ENCODE peak calls at places on chromosomes 11 and 22, in seven cellular contexts. Q is Calu3, S is nephron progenitor cell, W is fibroblast of mammary gland, F is B cell, C is bronchial epithelial cell, Z is cardiac fibroblast. V is an unnamed sample.

GRCh38 chr22:37425800-37426531 is 1.3 kb downstream of the ELFN2 start:
- DNase-seq in W (no peak), F (peak; percentile 38), C (no peak), Q (no peak), Z (no peak), S (peak; percentile 32), V (no peak)

GRCh38 chr11:128868851-128869671 is 2.0 kb upstream of the KCNJ1 start:
- DNase-seq in Q (no peak), C (no peak), S (no peak), F (no peak), Z (no peak), W (no peak), V (no peak)

GRCh38 chr11:2509481-2510001 is 64.7 kb downstream of the KCNQ1 start:
- DNase-seq in C (no peak), F (peak; percentile 17), Q (no peak), S (no peak), Z (no peak), W (no peak), V (peak; percentile 33)

GRCh38 chr11:45580399-45580798 is 85.0 kb downstream of the CHST1 start:
- DNase-seq in F (no peak), S (peak; percentile 79), C (peak; percentile 10), Q (peak; percentile 28), W (peak; percentile 43), Z (peak; percentile 50), V (peak; percentile 62)

GRCh38 chr11:130650456-130651068 is 202.1 kb downstream of the ADAMTS15 start:
- DNase-seq in Z (no peak), W (peak; percentile 56), F (no peak), Q (no peak), S (no peak), C (no peak), V (no peak)

GRCh38 chr11:66112640-66113098 is 42.6 kb downstream of the PACS1 start:
- DNase-seq in W (peak; percentile 87), S (no peak), Q (no peak), Z (peak; percentile 88), C (peak; percentile 77), F (no peak), V (no peak)

GRCh38 chr11:71222318-71223080 is 29.9 kb downstream of the SHANK2 start:
- DNase-seq in Z (no peak), C (no peak), F (no peak), W (no peak), Q (no peak), S (no peak), V (no peak)

GRCh38 chr22:44525872-44526271 is 27.8 kb upstream of the RTL6 start:
- DNase-seq in W (no peak), Q (no peak), S (no peak), F (no peak), C (no peak), Z (no peak), V (no peak)

GRCh38 chr11:113096661-113097060 is 135.4 kb downstream of the NCAM1 start:
- DNase-seq in S (no peak), F (no peak), C (no peak), Q (no peak), Z (no peak), W (no peak), V (no peak)

GRCh38 chr11:10350341-10350740 is 45.5 kb downstream of the ADM start:
- DNase-seq in W (peak; percentile 78), F (no peak), S (no peak), Q (peak; percentile 44), Z (peak; percentile 82), C (peak; percentile 64), V (no peak)

GRCh38 chr22:30325724-30326703 is 727 bp downstream of the TBC1D10A start:
- DNase-seq in F (peak; percentile 66), W (no peak), S (peak; percentile 14), Q (peak; percentile 28), Z (no peak), C (no peak), V (no peak)

GRCh38 chr11:68677432-68677831 is 6.9 kb upstream of the GAL start:
- DNase-seq in S (no peak), Z (peak; percentile 83), C (peak; percentile 60), W (peak; percentile 93), F (no peak), Q (peak; percentile 80), V (no peak)

GRCh38 chr11:7576671-7577225 is 62.9 kb downstream of the PPFIBP2 start:
- DNase-seq in Q (no peak), F (no peak), Z (peak; percentile 18), W (peak; percentile 56), C (no peak), S (no peak), V (no peak)

GRCh38 chr11:44326615-44327475 is 16.9 kb upstream of the ALX4 start:
- DNase-seq in W (peak; percentile 31), Q (no peak), Z (peak; percentile 39), C (no peak), F (no peak), S (no peak), V (no peak)
- TF ChIP-seq CTCF in W (no peak), Q (no peak), Z (no peak), C (no peak), F (no peak), S (no peak), V (no peak)

GRCh38 chr11:12110714-12111481 is 508 bp downstream of the MICAL2 start:
- DNase-seq in S (peak; percentile 32), C (no peak), F (peak; percentile 30), Q (peak; percentile 39), W (no peak), Z (peak; percentile 36), V (peak; percentile 45)

GRCh38 chr11:12110201-12110713 is at the start of gene MICAL2:
- DNase-seq in W (peak; percentile 82), Q (peak; percentile 95), F (peak; percentile 89), S (peak; percentile 93), Z (peak; percentile 82), C (peak; percentile 79), V (peak; percentile 85)

GRCh38 chr11:12108875-12109453 is 1.4 kb upstream of the MICAL2 start:
- DNase-seq in C (no peak), S (no peak), F (no peak), Z (no peak), Q (no peak), W (no peak), V (no peak)

GRCh38 chr11:12111482-12112149 is 1.2 kb downstream of the MICAL2 start:
- DNase-seq in Q (peak; percentile 7), W (no peak), S (no peak), Z (peak; percentile 52), C (no peak), F (no peak), V (no peak)

GRCh38 chr11:12109591-12110196 is 696 bp upstream of the MICAL2 start:
- DNase-seq in W (no peak), Q (no peak), C (peak; percentile 69), S (no peak), Z (no peak), F (peak; percentile 26), V (no peak)
- TF ChIP-seq CTCF in W (no peak), Q (no peak), C (no peak), S (no peak), Z (no peak), F (no peak), V (no peak)

GRCh38 chr22:48841881-48842582 is 985.6 kb downstream of the BRD1 start:
- DNase-seq in Z (no peak), W (no peak), F (no peak), S (no peak), C (no peak), Q (no peak), V (no peak)
- TF ChIP-seq CTCF in Z (no peak), W (no peak), F (no peak), S (no peak), C (no peak), Q (no peak), V (no peak)

GRCh38 chr22:21713428-21714058 is 22.1 kb downstream of the YPEL1 start:
- DNase-seq in W (no peak), Z (no peak), F (no peak), C (peak; percentile 27), S (no peak), Q (no peak), V (no peak)
- TF ChIP-seq CTCF in W (no peak), Z (no peak), F (peak; percentile 53), C (no peak), S (no peak), Q (peak; percentile 8), V (no peak)

GRCh38 chr11:124864892-124865180 is 396 bp upstream of the ROBO3 start:
- DNase-seq in Q (no peak), C (no peak), S (no peak), F (no peak), Z (no peak), W (no peak), V (no peak)

GRCh38 chr11:124867700-124868099 is 2.5 kb downstream of the ROBO3 start:
- DNase-seq in F (peak; percentile 65), Z (peak; percentile 51), C (peak; percentile 29), Q (no peak), S (peak; percentile 44), W (peak; percentile 33), V (no peak)

GRCh38 chr11:124864176-124864891 is 898 bp upstream of the ROBO3 start:
- DNase-seq in F (no peak), Z (no peak), W (no peak), C (no peak), S (no peak), Q (no peak), V (no peak)

GRCh38 chr11:124865181-124865901 is at the start of gene ROBO3:
- DNase-seq in C (no peak), Q (no peak), Z (no peak), S (no peak), F (no peak), W (no peak), V (no peak)

GRCh38 chr11:124865902-124866851 is 945 bp downstream of the ROBO3 start:
- DNase-seq in W (no peak), C (peak; percentile 9), S (peak; percentile 81), Q (peak; percentile 32), F (peak; percentile 83), Z (peak; percentile 38), V (peak; percentile 80)
- TF ChIP-seq CTCF in W (peak; percentile 50), C (peak; percentile 86), S (peak; percentile 95), Q (peak; percentile 41), F (peak; percentile 71), Z (peak; percentile 57), V (peak; percentile 88)

DNA sequence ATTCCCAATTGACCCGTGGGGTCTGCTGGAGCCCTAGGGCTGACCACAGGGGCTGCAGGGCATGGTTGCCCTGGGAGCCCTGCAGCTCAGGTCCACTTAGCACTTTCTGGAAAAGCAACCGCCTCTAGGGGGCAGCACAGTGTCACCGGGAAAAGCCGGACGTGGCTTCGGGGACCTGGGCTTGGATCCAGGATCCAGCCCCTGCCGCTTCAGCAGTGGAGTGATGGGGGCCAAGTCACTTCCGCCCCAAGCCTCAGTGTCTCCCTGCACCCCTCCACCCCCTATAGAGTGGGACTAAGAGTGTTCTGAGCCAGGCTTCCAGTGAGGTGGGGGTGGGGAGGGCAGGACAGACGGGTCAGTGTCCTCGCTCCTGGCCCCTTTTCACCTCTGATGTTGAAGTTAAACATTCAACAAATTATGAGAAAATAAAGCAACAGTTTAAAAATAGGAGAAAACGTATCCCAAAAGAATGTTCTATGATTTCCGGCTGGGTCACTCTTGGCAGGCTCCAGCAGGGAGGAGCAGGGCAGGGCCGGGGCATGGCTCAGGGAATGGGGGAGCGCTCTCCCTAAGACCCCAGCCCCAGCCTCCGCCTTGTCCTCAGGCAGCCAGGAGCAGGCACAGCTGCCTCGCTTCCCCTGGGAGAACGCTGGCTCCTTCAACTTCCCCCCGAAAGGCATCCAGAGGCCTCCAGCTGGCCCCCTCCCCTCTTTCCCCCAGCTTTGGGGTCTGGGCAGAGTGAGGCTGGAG is 96.5 kb upstream of the FGF3 start:
- DNase-seq in F (no peak), Z (peak; percentile 74), Q (peak; percentile 92), C (peak; percentile 22), S (peak; percentile 93), W (peak; percentile 47), V (peak; percentile 77)
- TF ChIP-seq CTCF in F (peak; percentile 36), Z (peak; percentile 76), Q (peak; percentile 91), C (peak; percentile 87), S (peak; percentile 78), W (peak; percentile 65), V (peak; percentile 97)